ENCODE peak calls at places on chromosomes 3 and 15, in seven cellular contexts. E, L, Z, X, G, W and H are unnamed samples.

GRCh38 chr3:30222436-30222835 is 384.0 kb upstream of the TGFBR2 start:
- DNase-seq in E (no peak), L (no peak), Z (no peak), X (no peak), G (no peak), W (no peak), H (no peak)

GRCh38 chr3:195596648-195597628 is 13.2 kb upstream of the APOD start:
- DNase-seq in E (no peak), L (no peak), Z (no peak), X (no peak), G (no peak), W (no peak), H (peak)

GRCh38 chr15:45715528-45715927 is 80.7 kb downstream of the SQOR start:
- DNase-seq in E (no peak), L (no peak), Z (peak), X (no peak), G (peak), W (no peak), H (peak)

GRCh38 chr3:55160241-55160877 is 232.5 kb upstream of the LRTM1 start:
- DNase-seq in E (peak), L (no peak), Z (peak), X (peak), G (no peak), W (peak), H (peak)

GRCh38 chr3:88189361-88189810 is 39.6 kb downstream of the C3orf38 start:
- DNase-seq in E (no peak), L (no peak), Z (no peak), X (no peak), G (no peak), W (no peak), H (no peak)

GRCh38 chr3:159804726-159805410 is 183.8 kb upstream of the IL12A start:
- DNase-seq in E (peak), L (peak), Z (peak), X (no peak), G (peak), W (peak), H (peak)

GRCh38 chr15:36136054-36136453 is 443.4 kb upstream of the CDIN1 start:
- DNase-seq in E (no peak), L (no peak), Z (no peak), X (no peak), G (no peak), W (no peak), H (no peak)

GRCh38 chr15:47384316-47384715 is 333.0 kb upstream of the SEMA6D start:
- DNase-seq in E (no peak), L (no peak), Z (peak), X (no peak), G (no peak), W (peak), H (peak)

GRCh38 chr15:33293619-33294309 is 17.0 kb upstream of the RYR3 start:
- DNase-seq in E (no peak), L (no peak), Z (no peak), X (no peak), G (no peak), W (no peak), H (peak)

GRCh38 chr3:135982404-135982761 is 16.9 kb downstream of the PPP2R3A start:
- DNase-seq in E (no peak), L (no peak), Z (no peak), X (no peak), G (no peak), W (no peak), H (no peak)

GRCh38 chr3:133574260-133574881 is 885 bp downstream of the CDV3 start:
- DNase-seq in E (no peak), L (peak), Z (peak), X (peak), G (peak), W (no peak), H (peak)

GRCh38 chr3:142863965-142864924 is 24.6 kb downstream of the PCOLCE2 start:
- DNase-seq in E (no peak), L (no peak), Z (no peak), X (no peak), G (no peak), W (no peak), H (no peak)

GRCh38 chr3:133489466-133490085 is 83.9 kb upstream of the CDV3 start:
- DNase-seq in E (no peak), L (peak), Z (peak), X (no peak), G (no peak), W (no peak), H (no peak)

GRCh38 chr15:95826831-95827230 is 503.7 kb upstream of the NR2F2 start:
- DNase-seq in E (no peak), L (no peak), Z (no peak), X (no peak), G (peak), W (no peak), H (no peak)

GRCh38 chr3:95759614-95760301 is 1054.6 kb upstream of the EPHA6 start:
- DNase-seq in E (no peak), L (no peak), Z (no peak), X (no peak), G (no peak), W (no peak), H (no peak)

GRCh38 chr3:177448987-177449975 is 252.0 kb upstream of the TBL1XR1 start:
- DNase-seq in E (no peak), L (no peak), Z (peak), X (no peak), G (peak), W (no peak), H (no peak)